ENCODE peak calls at places on chromosomes 4 and X, in four cellular contexts. Y is stromal cell of bone marrow; T is AG10803; G is activated naive CD4-positive, alpha-beta T cell treated with anti-CD3 and anti-CD28 coated beads, Interleukin-2, amount 10 ng/mL, durations not matched to agents 7 days and 5 days. B is an unnamed sample.

GRCh38 chr4:106818764-106819163 is 217.3 kb downstream of the DKK2 start:
- DNase-seq in Y (no peak), T (no peak), G (no peak), B (no peak)

GRCh38 chr4:105462610-105463009 is 11.3 kb downstream of the PPA2 start:
- DNase-seq in Y (no peak), T (no peak), G (no peak), B (no peak)

GRCh38 chr4:33837043-33837442 is 2407.3 kb downstream of the ARAP2 start:
- DNase-seq in Y (peak; percentile 17), T (peak; percentile 83), G (no peak), B (no peak)

GRCh38 chr4:58602022-58602421 is 1491.8 kb upstream of the IGFBP7 start:
- DNase-seq in Y (no peak), T (no peak), G (no peak), B (no peak)

GRCh38 chr4:113355550-113356371 is 306.3 kb downstream of the ANK2 start:
- DNase-seq in Y (peak; percentile 81), T (peak; percentile 91), G (peak; percentile 76), B (peak; percentile 37)

GRCh38 chrX:43961699-43962098 is 11.5 kb downstream of the NDP start:
- DNase-seq in Y (no peak), T (no peak), G (no peak), B (no peak)

GRCh38 chr4:92198711-92199110 is 105.1 kb upstream of the GRID2 start:
- DNase-seq in Y (peak; percentile 64), T (no peak), G (no peak), B (no peak)

GRCh38 chr4:168515222-168516011 is 18.6 kb downstream of the PALLD start:
- DNase-seq in Y (no peak), T (no peak), G (no peak), B (no peak)

GRCh38 chr4:105637409-105638258 is 70.9 kb downstream of the INTS12 start:
- DNase-seq in Y (no peak), T (no peak), G (no peak), B (no peak)

GRCh38 chr4:56049428-56050212 is 100.9 kb downstream of the CEP135 start:
- DNase-seq in Y (no peak), T (no peak), G (peak; percentile 30), B (no peak)

GRCh38 chr4:106246441-106246840 is 69.6 kb downstream of the TBCK start:
- DNase-seq in Y (no peak), T (no peak), G (no peak), B (no peak)

GRCh38 chrX:36087366-36087765 is 167.8 kb downstream of the CFAP47 start:
- DNase-seq in Y (no peak), T (no peak), G (no peak), B (no peak)

GRCh38 chr4:187065836-187066235 is 342.2 kb upstream of the FAT1 start:
- DNase-seq in Y (no peak), T (no peak), G (no peak), B (no peak)

GRCh38 chr4:52712172-52712990 is 38.8 kb downstream of the ERVMER34-1 start:
- DNase-seq in Y (peak; percentile 93), T (peak; percentile 95), G (peak; percentile 98), B (peak; percentile 94)

GRCh38 chrX:12497832-12498591 is 293.2 kb upstream of the PRPS2 start:
- DNase-seq in Y (no peak), T (no peak), G (no peak), B (no peak)

GRCh38 chr4:150209140-150209829 is 131.0 kb downstream of the DCLK2 start:
- DNase-seq in Y (no peak), T (peak; percentile 64), G (peak; percentile 30), B (no peak)

GRCh38 chrX:117376460-117376859 is 740.1 kb downstream of the KLHL13 start:
- DNase-seq in Y (no peak), T (no peak), G (no peak), B (no peak)

GRCh38 chr4:6471303-6472007 is 959 bp downstream of the PPP2R2C start:
- DNase-seq in Y (no peak), T (no peak), G (no peak), B (no peak)

B was measured in T-helper 22 cell.